ENCODE peak calls at places on chromosomes 11 and 22, in nine cellular contexts. M is AG04449, B is A549, O is mesenchymal stem cell, V is mammary epithelial cell, A is neuronal stem cell, I is transverse colon, T is GM06990, E is spleen. Y is an unnamed sample.

GRCh38 chr11:68903631-68904457 is at the start of the genes IGHMBP2 and MRPL21:
- DNase-seq in B (peak), O (peak), E (peak), A (peak), V (peak), T (peak), M (no peak), I (peak), Y (peak)

GRCh38 chr11:107689317-107690202 is 22.3 kb downstream of the SLN start:
- DNase-seq in T (no peak), E (no peak), M (no peak), B (peak), V (peak), O (peak), A (peak), I (peak), Y (peak)

GRCh38 chr11:28566643-28567042 is 458.5 kb downstream of the METTL15 start:
- DNase-seq in A (peak), E (peak), T (no peak), O (peak), V (peak), I (peak), B (peak), M (peak), Y (peak)

GRCh38 chr11:57758174-57758573 is 3.4 kb upstream of the CTNND1 start:
- DNase-seq in M (no peak), E (no peak), O (no peak), B (no peak), V (no peak), I (no peak), T (no peak), A (no peak), Y (no peak)

GRCh38 chr11:101127348-101127698 is 2.3 kb downstream of the PGR start:
- DNase-seq in O (no peak), B (no peak), M (no peak), A (no peak), T (peak), E (no peak), V (peak), I (peak), Y (no peak)

GRCh38 chr11:122723576-122723975 is 68.1 kb downstream of the UBASH3B start:
- DNase-seq in A (no peak), E (no peak), I (no peak), M (no peak), T (no peak), V (no peak), O (no peak), B (no peak), Y (no peak)

GRCh38 chr11:75891947-75892739 is 77.1 kb downstream of the UVRAG start:
- DNase-seq in T (peak), B (no peak), E (no peak), O (no peak), M (no peak), V (no peak), I (no peak), A (no peak), Y (no peak)

GRCh38 chr11:114847599-114847998 is 169.3 kb downstream of the NXPE2 start:
- DNase-seq in M (no peak), O (no peak), V (no peak), T (no peak), I (no peak), E (no peak), A (no peak), B (no peak), Y (no peak)

GRCh38 chr11:83299681-83300080 is 13.5 kb upstream of the CCDC90B start:
- DNase-seq in A (no peak), B (no peak), T (no peak), V (no peak), O (no peak), I (no peak), M (no peak), E (no peak), Y (no peak)

GRCh38 chr11:116649268-116649667 is 123.5 kb downstream of the BUD13 start:
- DNase-seq in E (no peak), M (no peak), V (no peak), I (no peak), T (no peak), A (no peak), B (no peak), O (no peak), Y (no peak)

GRCh38 chr22:45007946-45008852 is 1.6 kb downstream of the PHF21B start:
- DNase-seq in I (no peak), B (peak), T (no peak), V (peak), M (no peak), O (peak), E (no peak), A (peak), Y (no peak)

GRCh38 chr11:58391879-58392278 is 14.8 kb downstream of the OR5B3 start:
- DNase-seq in V (no peak), O (peak), M (peak), E (no peak), B (no peak), I (no peak), T (no peak), A (no peak), Y (peak)

GRCh38 chr11:102500829-102501228 is 29.7 kb downstream of the MMP7 start:
- DNase-seq in T (no peak), E (no peak), I (no peak), V (no peak), B (no peak), O (no peak), A (no peak), M (no peak), Y (no peak)

GRCh38 chr11:2708757-2709281 is 9.0 kb upstream of the KCNQ1OT1 start:
- DNase-seq in O (peak), E (no peak), I (no peak), A (no peak), M (no peak), T (no peak), V (no peak), B (no peak), Y (peak)
- H3K4me3 ChIP-seq in O (no peak), E (no peak), I (no peak), A (no peak), M (no peak), T (no peak), V (no peak), B (no peak), Y (peak)

DNA sequence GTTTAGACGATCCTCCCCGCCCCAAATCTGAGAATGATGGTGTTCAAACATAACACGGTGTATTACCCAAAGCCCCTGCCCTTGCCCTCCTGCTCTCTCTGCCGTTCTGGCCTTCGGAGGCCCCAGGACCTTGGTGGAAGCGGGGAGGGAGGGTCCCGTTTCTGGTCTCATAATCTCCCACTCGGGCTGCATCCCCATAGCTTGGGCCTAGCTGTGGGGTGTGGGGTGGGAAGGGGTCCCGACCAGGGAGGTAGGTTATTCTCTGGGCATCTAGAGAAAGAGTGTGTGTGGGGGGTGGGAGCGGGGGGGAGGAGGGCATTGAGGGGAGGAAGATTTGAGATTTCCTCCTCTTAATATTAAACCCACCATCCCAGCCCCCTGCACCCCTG is 2.3 kb downstream of the PKNOX2 start:
- DNase-seq in V (no peak), M (no peak), O (no peak), E (no peak), A (no peak), I (no peak), T (no peak), B (no peak), Y (no peak)
- H3K4me3 ChIP-seq in V (no peak), M (no peak), O (peak), E (peak), A (peak), I (no peak), T (no peak), B (no peak), Y (peak)

GRCh38 chr11:19772480-19772879 is 59.8 kb downstream of the NAV2 start:
- DNase-seq in B (no peak), T (no peak), M (no peak), A (no peak), I (no peak), O (no peak), V (no peak), E (no peak), Y (no peak)
- H3K4me3 ChIP-seq in B (no peak), T (no peak), M (no peak), A (no peak), I (no peak), O (no peak), V (no peak), E (no peak), Y (no peak)

DNA sequence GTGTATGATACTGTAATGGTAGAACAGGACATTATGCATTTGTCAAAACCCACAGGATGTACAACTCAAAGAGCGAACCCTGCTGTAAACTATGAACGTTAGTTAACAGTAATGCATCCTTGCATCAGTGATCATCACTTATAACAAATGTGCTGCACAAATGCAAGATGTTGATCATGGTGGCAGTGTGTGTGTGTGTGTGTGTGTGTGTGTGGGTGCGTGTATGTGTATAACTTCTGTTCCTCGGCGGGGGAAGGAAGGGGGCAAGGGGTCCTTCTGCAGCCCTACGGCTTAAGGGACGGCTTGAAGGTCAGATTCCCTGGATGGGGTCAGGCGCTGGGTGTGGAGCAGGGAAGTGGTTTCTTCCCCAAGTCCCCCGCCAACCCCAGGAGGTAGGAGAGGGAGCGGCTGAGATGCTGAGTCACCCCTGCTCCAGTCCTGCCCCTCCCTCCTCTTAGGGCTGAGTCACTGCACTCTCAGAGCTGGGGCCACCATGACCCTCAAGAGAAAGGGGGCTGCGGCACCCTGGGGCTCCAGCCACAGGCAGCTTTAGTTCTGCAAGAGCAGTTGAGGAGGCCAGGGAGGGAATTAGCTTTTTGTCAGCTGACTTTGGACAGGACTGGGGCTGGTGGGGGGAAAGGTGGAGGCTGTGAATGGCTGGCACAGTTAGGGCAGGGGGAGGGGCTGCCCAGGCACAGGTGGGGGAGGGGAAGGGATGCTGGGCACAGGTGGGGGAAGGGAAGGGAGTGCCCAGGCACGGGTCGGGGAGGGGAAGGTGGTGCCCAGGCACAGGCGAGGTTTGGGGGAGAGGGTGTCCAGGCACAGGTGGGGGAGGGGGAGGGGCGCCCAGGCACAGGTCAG is 8.8 kb upstream of the CTSD start:
- DNase-seq in O (peak), E (peak), A (peak), T (no peak), M (no peak), B (peak), V (peak), I (peak), Y (peak)
- H3K4me3 ChIP-seq in O (no peak), E (no peak), A (no peak), T (no peak), M (peak), B (no peak), V (no peak), I (no peak), Y (peak)

GRCh38 chr11:97909544-97910394 is 1111.0 kb upstream of the CNTN5 start:
- DNase-seq in A (no peak), E (no peak), M (peak), O (peak), V (no peak), B (no peak), T (no peak), I (no peak), Y (peak)
- H3K4me3 ChIP-seq in A (no peak), E (no peak), M (no peak), O (no peak), V (no peak), B (no peak), T (no peak), I (no peak), Y (no peak)

GRCh38 chr11:96045622-96046456 is 121.9 kb upstream of the MTMR2 start:
- DNase-seq in E (no peak), I (no peak), T (no peak), O (peak), B (no peak), A (no peak), M (peak), V (no peak), Y (no peak)
- H3K4me3 ChIP-seq in E (no peak), I (no peak), T (no peak), O (peak), B (no peak), A (no peak), M (peak), V (no peak), Y (peak)